ENCODE peak calls at places on chromosomes 2 and 18, in six cellular contexts. U is foreskin fibroblast; W is CD8-positive, alpha-beta T cell; G is cardiac muscle cell; A is Caco-2; Z is psoas muscle. S is an unnamed sample.

GRCh38 chr18:23158884-23159820 is 23.9 kb downstream of the CABLES1 start:
- DNase-seq in U (peak), Z (no peak), G (no peak), W (no peak), A (no peak), S (no peak)

GRCh38 chr2:147364597-147364996 is 480.2 kb upstream of the ACVR2A start:
- DNase-seq in G (no peak), W (no peak), Z (no peak), U (no peak), A (no peak), S (no peak)

GRCh38 chr2:107663632-107664031 is 163.1 kb upstream of the RGPD4 start:
- DNase-seq in G (no peak), U (no peak), A (no peak), Z (no peak), W (no peak), S (no peak)

GRCh38 chr2:33015421-33016142 is 68.8 kb downstream of the LTBP1 start:
- DNase-seq in A (peak), W (no peak), G (peak), U (peak), Z (no peak), S (no peak)

GRCh38 chr2:215507126-215507525 is 71.3 kb upstream of the FN1 start:
- DNase-seq in A (no peak), G (no peak), W (no peak), U (no peak), Z (no peak), S (no peak)

GRCh38 chr2:160647967-160648685 is 154.5 kb upstream of the RBMS1 start:
- DNase-seq in A (no peak), Z (no peak), W (no peak), U (no peak), G (no peak), S (no peak)

GRCh38 chr18:63082661-63083531 is 236.7 kb downstream of the BCL2 start:
- DNase-seq in W (no peak), A (no peak), G (peak), U (peak), Z (no peak), S (no peak)

GRCh38 chr18:12679183-12679786 is 21.4 kb upstream of the SPIRE1 start:
- DNase-seq in Z (peak), W (no peak), G (peak), U (peak), A (no peak), S (no peak)

GRCh38 chr18:13562494-13563029 is 163.8 kb downstream of the FAM210A start:
- DNase-seq in G (no peak), W (peak), U (no peak), Z (no peak), A (no peak), S (no peak)

GRCh38 chr2:206515580-206515979 is 72.2 kb downstream of the ADAM23 start:
- DNase-seq in U (no peak), G (no peak), Z (no peak), A (no peak), W (no peak), S (no peak)

GRCh38 chr2:111028720-111029119 is 92.0 kb upstream of the BCL2L11 start:
- DNase-seq in Z (no peak), A (no peak), W (no peak), G (peak), U (no peak), S (no peak)

GRCh38 chr2:203853722-203854121 is 13.8 kb upstream of the CTLA4 start:
- DNase-seq in W (no peak), Z (no peak), U (no peak), G (no peak), A (no peak), S (no peak)
- H3K4me3 ChIP-seq in W (no peak), Z (no peak), U (no peak), G (no peak), A (no peak), S (no peak)

GRCh38 chr2:208101716-208102631 is 22.4 kb downstream of the CRYGD start:
- DNase-seq in U (peak), Z (no peak), W (no peak), A (peak), G (peak), S (peak)
- TF ChIP-seq CTCF in U (no peak), Z (no peak), W (no peak), A (peak), G (peak), S (peak)

GRCh38 chr18:79506191-79507075 is 110.7 kb downstream of the NFATC1 start:
- DNase-seq in G (peak), W (no peak), A (no peak), U (peak), Z (peak), S (no peak)
- H3K4me3 ChIP-seq in G (no peak), W (peak), A (no peak), U (no peak), Z (peak), S (no peak)

GRCh38 chr18:77711096-77711495 is 461.4 kb downstream of the GALR1 start:
- DNase-seq in G (no peak), A (no peak), Z (no peak), U (no peak), W (no peak), S (no peak)
- TF ChIP-seq CTCF in G (peak), A (no peak), Z (no peak), U (no peak), W (no peak), S (peak)

GRCh38 chr2:7899241-7899640 is 782.6 kb upstream of the ID2 start:
- DNase-seq in A (no peak), W (no peak), U (no peak), G (no peak), Z (no peak), S (no peak)
- H3K4me3 ChIP-seq in A (no peak), W (no peak), U (no peak), G (no peak), Z (no peak), S (no peak)

DNA sequence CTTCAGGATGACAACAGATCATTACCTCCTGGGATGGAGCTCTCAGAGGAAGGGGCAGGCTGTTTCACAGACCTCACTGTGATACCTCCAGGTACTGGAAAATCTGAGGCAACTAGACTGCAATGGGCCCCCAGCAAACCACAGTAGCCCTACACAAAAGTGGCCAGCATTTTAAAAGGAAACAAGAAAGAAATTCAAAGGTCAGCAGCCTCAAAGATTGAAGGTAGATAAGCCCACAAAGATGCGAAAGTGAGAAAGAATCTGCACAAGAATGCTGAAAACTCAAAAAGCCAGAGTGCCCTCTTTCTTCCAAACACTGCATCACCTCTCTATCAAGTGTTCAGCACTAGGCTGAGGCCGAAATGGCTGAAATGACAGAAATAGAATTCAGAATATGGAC is 499.5 kb upstream of the CHAC2 start:
- DNase-seq in W (no peak), G (no peak), U (no peak), A (peak), Z (no peak), S (no peak)
- TF ChIP-seq CTCF in W (no peak), G (no peak), U (no peak), A (no peak), Z (no peak), S (peak)

GRCh38 chr2:72750977-72751639 is 74.7 kb downstream of the EXOC6B start:
- DNase-seq in A (no peak), W (no peak), U (no peak), Z (no peak), G (no peak), S (no peak)
- H3K4me3 ChIP-seq in A (no peak), W (no peak), U (no peak), Z (no peak), G (no peak), S (no peak)

DNA sequence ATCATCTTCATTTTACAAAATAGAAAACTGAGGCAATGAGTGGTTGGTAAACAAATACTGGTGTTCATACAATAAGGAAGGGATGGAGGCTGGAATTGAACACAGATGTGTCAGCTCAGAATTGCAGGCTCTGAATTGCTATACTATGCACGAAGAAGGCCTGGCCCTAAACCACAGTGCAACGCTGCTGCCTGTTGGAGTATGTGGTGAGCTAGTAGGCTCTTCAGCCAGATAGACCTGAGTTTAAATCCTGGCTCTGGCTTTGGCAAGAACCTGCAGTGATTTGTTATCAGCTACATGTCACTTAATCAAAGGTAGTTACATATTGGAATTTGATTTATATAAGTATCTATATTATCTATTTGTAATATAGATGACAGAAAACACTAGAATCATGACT is 1602.4 kb upstream of the CELF4 start:
- DNase-seq in G (no peak), W (no peak), Z (no peak), U (no peak), A (no peak), S (no peak)
- TF ChIP-seq CTCF in G (no peak), W (no peak), Z (no peak), U (no peak), A (no peak), S (no peak)

S was measured in LNCaP clone FGC.